ENCODE peak calls at places on chromosomes 3 and 15, in six cellular contexts. H is A549, U is left lung, R is breast epithelium, K is lower lobe of right lung, E is prostate gland. B is an unnamed sample.

GRCh38 chr3:29176501-29176900 is 104.4 kb upstream of the RBMS3 start:
- DNase-seq in H (no peak), U (no peak), R (no peak), K (no peak), E (no peak), B (no peak)

GRCh38 chr3:68964694-68965093 is 32.3 kb upstream of the TAFA4 start:
- DNase-seq in H (no peak), U (no peak), R (no peak), K (no peak), E (no peak), B (no peak)

GRCh38 chr3:8793242-8793641 is 23.8 kb upstream of the OXTR start:
- DNase-seq in H (peak; percentile 68), U (no peak), R (no peak), K (no peak), E (no peak), B (no peak)

GRCh38 chr3:132539681-132540080 is 57.4 kb upstream of the ACKR4 start:
- DNase-seq in H (no peak), U (no peak), R (no peak), K (no peak), E (no peak), B (no peak)

GRCh38 chr3:72996121-72996472 is 514 bp upstream of the PPP4R2 start:
- DNase-seq in H (no peak), U (peak; percentile 34), R (no peak), K (peak; percentile 54), E (no peak), B (no peak)

GRCh38 chr3:156642750-156643728 is 31.4 kb upstream of the TIPARP start:
- DNase-seq in H (no peak), U (no peak), R (no peak), K (no peak), E (no peak), B (no peak)

GRCh38 chr3:149454746-149455145 is 19.8 kb upstream of the TM4SF4 start:
- DNase-seq in H (no peak), U (no peak), R (no peak), K (no peak), E (no peak), B (no peak)

GRCh38 chr15:22968356-22968755 is 11.8 kb downstream of the CYFIP1 start:
- DNase-seq in H (peak; percentile 38), U (no peak), R (no peak), K (no peak), E (no peak), B (no peak)

GRCh38 chr15:27175479-27176153 is 204.6 kb downstream of the GABRG3 start:
- DNase-seq in H (no peak), U (no peak), R (no peak), K (no peak), E (no peak), B (peak; percentile 18)

GRCh38 chr15:85854345-85855097 is 59.8 kb upstream of the KLHL25 start:
- DNase-seq in H (peak; percentile 88), U (no peak), R (no peak), K (no peak), E (peak; percentile 40), B (peak; percentile 54)

GRCh38 chr15:78950906-78951840 is 6.3 kb upstream of the CTSH start:
- DNase-seq in H (peak; percentile 59), U (no peak), R (no peak), K (no peak), E (no peak), B (no peak)

GRCh38 chr3:81216192-81216591 is 545.3 kb downstream of the GBE1 start:
- DNase-seq in H (no peak), U (no peak), R (no peak), K (no peak), E (no peak), B (no peak)

GRCh38 chr3:122875547-122876127 is 80.8 kb downstream of the SLC49A4 start:
- DNase-seq in H (no peak), U (no peak), R (no peak), K (no peak), E (no peak), B (no peak)

GRCh38 chr3:186414735-186415419 is 52.8 kb upstream of the DGKG start:
- DNase-seq in H (no peak), U (no peak), R (no peak), K (no peak), E (no peak), B (no peak)

GRCh38 chr3:71873093-71873611 is 88.2 kb upstream of the PROK2 start:
- DNase-seq in H (no peak), U (no peak), R (no peak), K (no peak), E (no peak), B (no peak)

GRCh38 chr15:41019174-41019573 is 65.9 kb downstream of the CHAC1 start:
- DNase-seq in H (no peak), U (no peak), R (no peak), K (no peak), E (no peak), B (no peak)

GRCh38 chr3:63921741-63922482 is 9.7 kb upstream of the SCAANT1 start:
- DNase-seq in H (no peak), U (no peak), R (no peak), K (no peak), E (no peak), B (no peak)

GRCh38 chr15:74780523-74780982 is 1.3 kb upstream of the CSK start:
- DNase-seq in H (no peak), U (no peak), R (no peak), K (no peak), E (no peak), B (no peak)

GRCh38 chr15:74781673-74782595 is at the start of gene CSK:
- DNase-seq in H (peak; percentile 86), U (peak; percentile 77), R (no peak), K (peak; percentile 83), E (peak; percentile 55), B (no peak)

GRCh38 chr15:74782596-74783071 is 754 bp downstream of the CSK start:
- DNase-seq in H (no peak), U (no peak), R (no peak), K (no peak), E (no peak), B (no peak)

GRCh38 chr15:74779162-74779648 is 2.7 kb upstream of the CSK start:
- DNase-seq in H (no peak), U (no peak), R (no peak), K (no peak), E (no peak), B (no peak)

GRCh38 chr15:74780983-74781672 is 752 bp upstream of the CSK start:
- DNase-seq in H (no peak), U (peak; percentile 68), R (no peak), K (no peak), E (no peak), B (no peak)
- H3K4me1 ChIP-seq in H (peaks cover 22% of the 10 kb centered on the region), U (peaks cover 87% of the 10 kb centered on the region), R (peaks cover 7% of the 10 kb centered on the region), K (peaks cover 80% of the 10 kb centered on the region), E (peaks cover 22% of the 10 kb centered on the region), B (peaks cover 3% of the 10 kb centered on the region)

GRCh38 chr3:17941766-17942165 is 199.3 kb upstream of the TBC1D5 start:
- DNase-seq in H (no peak), U (no peak), R (no peak), K (no peak), E (no peak), B (no peak)
- H3K9me3 ChIP-seq in H (no peaks in the 10 kb centered on the region), U (no peaks in the 10 kb centered on the region), R (no peaks in the 10 kb centered on the region), K (no peaks in the 10 kb centered on the region), E (no peaks in the 10 kb centered on the region), B (no peaks in the 10 kb centered on the region)

DNA sequence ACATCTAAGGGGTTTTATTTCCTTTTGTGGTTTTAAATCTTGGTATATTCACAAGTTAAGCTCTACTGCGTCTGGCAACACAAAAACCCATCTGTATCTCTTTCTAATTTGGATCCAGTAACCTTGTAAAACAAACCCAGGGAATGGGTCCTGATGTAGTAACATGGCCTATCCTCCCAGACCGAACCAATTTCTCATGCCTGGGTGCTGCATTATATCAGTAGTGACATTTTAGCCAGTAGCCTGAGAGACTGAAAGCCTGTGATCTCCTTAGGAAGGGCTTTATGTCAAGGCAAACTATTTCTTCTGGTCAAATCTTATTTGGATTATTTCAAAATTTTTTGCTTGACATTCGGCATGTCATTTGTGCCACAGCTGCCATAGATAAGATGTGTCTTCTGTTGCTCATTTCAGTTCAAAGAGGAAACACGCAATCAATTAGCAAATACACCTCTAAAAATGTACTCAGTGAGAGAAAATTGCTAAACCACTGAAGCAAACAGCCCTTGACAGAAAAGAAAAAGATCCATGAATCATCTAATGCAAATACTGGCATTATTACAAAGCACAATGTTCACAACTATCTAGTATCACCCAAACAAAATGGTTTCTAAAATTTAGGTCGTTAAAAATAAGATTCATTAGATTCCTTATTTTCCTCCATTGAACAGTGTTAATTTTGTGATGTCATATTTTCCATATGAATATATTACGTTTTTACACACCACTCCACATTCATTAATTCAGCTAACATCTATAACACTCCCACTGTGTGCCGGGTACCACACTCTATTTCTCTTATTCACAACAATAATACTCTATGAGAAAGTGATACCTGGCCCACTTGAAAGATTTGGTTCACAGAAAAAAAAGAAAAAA is 4.0 kb downstream of the NPTN start:
- DNase-seq in H (no peak), U (no peak), R (no peak), K (no peak), E (no peak), B (no peak)
- H3K4me1 ChIP-seq in H (peaks cover 73% of the 10 kb centered on the region), U (peaks cover 84% of the 10 kb centered on the region), R (peaks cover 6% of the 10 kb centered on the region), K (peaks cover 82% of the 10 kb centered on the region), E (peaks cover 5% of the 10 kb centered on the region), B (peaks cover 2% of the 10 kb centered on the region)

DNA sequence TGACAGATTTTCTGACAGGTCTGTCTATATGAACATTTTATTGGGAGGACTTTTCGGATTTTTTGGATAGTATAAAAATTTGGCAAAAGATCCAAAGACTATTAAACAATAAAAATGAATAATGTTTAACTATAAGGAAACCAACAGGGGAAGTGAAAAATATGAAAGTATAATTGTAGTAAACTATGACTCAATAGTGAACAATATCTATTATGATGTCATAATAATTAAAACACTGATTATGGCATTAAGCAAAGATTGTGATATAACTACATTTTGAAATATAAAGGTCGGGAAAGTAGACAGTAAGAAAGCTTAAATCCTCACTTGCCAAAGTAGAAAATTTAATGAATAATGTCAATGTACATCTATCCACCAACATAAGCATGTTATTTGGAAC is 44.3 kb upstream of the CNTN6 start:
- DNase-seq in H (no peak), U (no peak), R (no peak), K (no peak), E (no peak), B (no peak)
- H3K9me3 ChIP-seq in H (peaks cover 4% of the 10 kb centered on the region), U (peaks cover 15% of the 10 kb centered on the region), R (peaks cover 10% of the 10 kb centered on the region), K (no peaks in the 10 kb centered on the region), E (no peaks in the 10 kb centered on the region), B (no peaks in the 10 kb centered on the region)

GRCh38 chr3:170350515-170351413 is 6.8 kb upstream of the SKIL start:
- DNase-seq in H (no peak), U (no peak), R (no peak), K (no peak), E (no peak), B (no peak)
- H3K4me1 ChIP-seq in H (peaks cover 30% of the 10 kb centered on the region), U (peaks cover 18% of the 10 kb centered on the region), R (no peaks in the 10 kb centered on the region), K (peaks cover 16% of the 10 kb centered on the region), E (no peaks in the 10 kb centered on the region), B (no peaks in the 10 kb centered on the region)

GRCh38 chr15:20361091-20361490 is 180.5 kb downstream of the GOLGA6L6 start:
- DNase-seq in H (no peak), U (no peak), R (no peak), K (no peak), E (no peak), B (no peak)
- H3K9me3 ChIP-seq in H (peaks cover 13% of the 10 kb centered on the region), U (no peaks in the 10 kb centered on the region), R (no peaks in the 10 kb centered on the region), K (no peaks in the 10 kb centered on the region), E (no peaks in the 10 kb centered on the region), B (peaks cover 30% of the 10 kb centered on the region)